ENCODE peak calls at places on chromosomes 11 and 22, in four cellular contexts. J is HCT116, E is upper lobe of left lung, Y is Panc1. S is an unnamed sample.

GRCh38 chr11:72996959-72997358 is 145.2 kb downstream of the FCHSD2 start:
- ATAC-seq in J (no peak), Y (no peak), E (no peak), S (no peak)

GRCh38 chr11:125165664-125166346 is 1.3 kb downstream of the PKNOX2 start:
- ATAC-seq in Y (peak; percentile 10), J (no peak), E (no peak), S (no peak)

GRCh38 chr11:67429038-67429668 is 859 bp downstream of the RPS6KB2 start:
- ATAC-seq in J (peak; percentile 16), Y (no peak), E (no peak), S (no peak)

GRCh38 chr11:79396674-79397073 is 44.2 kb downstream of the TENM4 start:
- ATAC-seq in E (no peak), Y (no peak), J (no peak), S (no peak)

GRCh38 chr11:108467091-108467823 is at the start of gene C11orf65:
- ATAC-seq in Y (peak; percentile 100), J (peak; percentile 99), E (peak; percentile 100), S (peak; percentile 100)

GRCh38 chr11:124672531-124673215 is 866 bp downstream of the SIAE start:
- ATAC-seq in E (no peak), J (peak; percentile 1), Y (no peak), S (no peak)

GRCh38 chr11:102430158-102430836 is 22.3 kb downstream of the TMEM123 start:
- ATAC-seq in E (no peak), J (no peak), Y (peak; percentile 51), S (no peak)

GRCh38 chr22:39449708-39450107 is 7.1 kb upstream of the MGAT3 start:
- ATAC-seq in J (no peak), E (no peak), Y (no peak), S (no peak)

GRCh38 chr11:103826856-103827255 is 209.6 kb upstream of the DDI1 start:
- ATAC-seq in Y (no peak), J (no peak), E (no peak), S (no peak)

GRCh38 chr11:128738942-128739341 is 45.1 kb downstream of the FLI1 start:
- ATAC-seq in Y (no peak), J (no peak), E (no peak), S (no peak)

GRCh38 chr11:73147771-73148681 is 5.9 kb upstream of the FCHSD2 start:
- ATAC-seq in Y (peak; percentile 25), J (no peak), E (no peak), S (peak; percentile 43)

GRCh38 chr11:130454495-130455262 is 6.2 kb downstream of the ADAMTS15 start:
- ATAC-seq in E (no peak), Y (no peak), J (no peak), S (no peak)

GRCh38 chr11:130947058-130947457 is 30.8 kb upstream of the SNX19 start:
- ATAC-seq in Y (no peak), J (no peak), E (no peak), S (no peak)

GRCh38 chr11:129460714-129461113 is 85.1 kb downstream of the BARX2 start:
- ATAC-seq in J (no peak), E (no peak), Y (no peak), S (no peak)

GRCh38 chr22:22031183-22031560 is 48.6 kb upstream of the TOP3B start:
- ATAC-seq in J (no peak), E (no peak), Y (no peak), S (no peak)

GRCh38 chr11:112583246-112583893 is 322.7 kb upstream of the PLET1 start:
- ATAC-seq in E (no peak), Y (no peak), J (no peak), S (no peak)

GRCh38 chr11:70112017-70112434 is 33.9 kb downstream of the ANO1 start:
- ATAC-seq in E (no peak), J (no peak), Y (peak; percentile 36), S (peak; percentile 26)

GRCh38 chr22:29093501-29093921 is 20.7 kb downstream of the KREMEN1 start:
- ATAC-seq in Y (no peak), J (no peak), E (peak; percentile 54), S (peak; percentile 88)

GRCh38 chr11:129618046-129618569 is 197.5 kb upstream of the TMEM45B start:
- ATAC-seq in J (no peak), Y (no peak), E (no peak), S (no peak)

GRCh38 chr11:66278396-66279091 is 569 bp downstream of the CNIH2 start:
- ATAC-seq in Y (no peak), E (no peak), J (no peak), S (no peak)

GRCh38 chr11:66275396-66275795 is 2.6 kb upstream of the CNIH2 start:
- ATAC-seq in E (no peak), J (no peak), Y (no peak), S (no peak)

GRCh38 chr11:66279092-66279797 is 1.3 kb downstream of the CNIH2 start:
- ATAC-seq in Y (no peak), E (no peak), J (no peak), S (no peak)

GRCh38 chr11:66275984-66276612 is 1.9 kb upstream of the CNIH2 start:
- ATAC-seq in E (no peak), J (no peak), Y (no peak), S (no peak)

DNA sequence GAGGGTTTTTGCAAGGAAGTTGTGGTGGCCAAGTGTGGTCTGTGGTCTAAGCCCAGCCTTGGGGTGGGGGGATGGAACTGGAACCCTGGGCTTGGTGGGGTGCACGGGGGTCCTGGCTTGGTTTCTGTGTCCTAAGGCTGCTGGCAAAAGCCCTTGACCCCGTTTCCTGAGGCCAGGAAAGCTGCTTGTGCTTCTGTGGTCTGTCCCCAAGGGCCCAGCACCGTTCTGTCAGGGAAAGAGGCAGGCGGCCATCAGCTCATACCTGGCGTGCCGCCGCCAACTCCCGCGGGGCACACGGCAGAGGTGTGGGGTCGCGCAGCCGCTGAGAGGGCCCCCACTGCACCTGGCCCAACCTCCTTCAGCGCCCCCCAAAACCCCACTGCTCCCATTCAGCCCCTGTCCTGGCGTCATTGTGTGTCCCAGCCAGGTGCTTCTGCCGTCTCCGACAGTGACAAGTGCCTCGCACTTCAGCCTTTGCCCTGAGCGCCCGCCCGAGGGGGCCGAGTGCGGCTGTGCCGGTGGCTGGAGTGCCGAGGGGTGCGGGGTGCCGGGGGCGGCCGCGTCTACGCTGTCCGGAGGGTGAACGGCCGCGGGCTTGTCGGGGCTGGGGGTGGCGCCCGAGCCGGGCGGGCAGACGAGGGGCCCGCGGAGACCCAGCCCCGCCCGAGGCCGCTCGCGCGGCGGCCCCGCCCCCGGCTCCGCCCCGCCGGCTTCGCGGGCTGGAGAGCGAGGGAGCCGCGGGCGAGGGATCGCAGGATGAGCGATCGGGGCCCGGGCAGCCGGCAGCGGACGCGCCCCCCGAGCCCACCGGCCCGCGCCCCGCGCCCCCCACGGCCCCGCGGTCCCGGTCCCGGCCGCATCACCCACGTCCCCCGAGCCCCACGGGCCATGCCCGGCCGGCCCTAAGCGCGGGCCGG is at the start of gene CNIH2:
- ATAC-seq in E (no peak), J (peak; percentile 44), Y (peak; percentile 70), S (peak; percentile 57)
- TF ChIP-seq POLR2AphosphoS5 in E (no peak), J (no peak), Y (peak; percentile 75), S (no peak)

GRCh38 chr11:16612801-16613400 is 125.5 kb upstream of the C11orf58 start:
- ATAC-seq in J (peak; percentile 12), E (no peak), Y (peak; percentile 40), S (peak; percentile 11)
- H3K4me3 ChIP-seq in J (peak overlapping the region; percentile 23), E (peak overlapping the region; percentile 36), Y (peak overlapping the region; percentile 27), S (no peak overlapping the region)

DNA sequence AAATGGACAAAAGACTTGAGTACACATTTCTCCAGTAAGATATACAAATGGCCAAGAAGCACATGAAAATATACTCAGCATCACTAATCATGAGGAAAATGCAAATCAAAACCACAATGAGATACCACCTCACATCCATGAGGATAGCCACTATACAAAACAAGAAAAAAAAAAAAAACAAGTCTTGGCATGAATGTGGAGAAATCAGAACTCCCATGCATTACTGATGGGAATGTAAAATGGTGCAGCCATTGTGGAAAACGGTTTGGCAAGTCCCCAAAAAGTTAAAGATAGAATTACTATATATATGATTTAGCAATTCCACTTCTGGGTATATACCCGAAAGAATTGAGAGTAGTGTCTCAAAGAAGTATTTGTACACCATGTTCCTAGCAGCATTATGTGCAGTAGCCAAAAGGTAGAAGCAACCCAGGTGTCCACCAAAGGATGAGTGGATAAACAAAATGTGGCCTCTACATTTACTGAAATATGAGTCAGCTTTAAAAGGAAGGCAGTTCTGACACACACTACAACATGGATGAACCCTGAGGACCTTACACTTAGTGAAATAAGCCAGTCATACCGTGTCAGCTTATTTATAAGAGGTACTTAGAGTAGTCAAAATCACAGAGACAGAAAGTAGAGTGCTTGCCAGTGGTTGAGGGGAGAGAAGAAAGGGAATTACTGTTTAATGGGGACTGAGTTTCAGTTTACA is 146.3 kb downstream of the WNT7B start:
- ATAC-seq in E (no peak), J (no peak), Y (no peak), S (no peak)
- TF ChIP-seq POLR2AphosphoS5 in E (no peak), J (no peak), Y (no peak), S (peak; percentile 20)

GRCh38 chr11:1870721-1871466 is 18.0 kb downstream of the LSP1 start:
- ATAC-seq in J (no peak), E (no peak), Y (no peak), S (no peak)
- H3K4me3 ChIP-seq in J (no peak overlapping the region), E (no peak overlapping the region), Y (no peak overlapping the region), S (no peak overlapping the region)

GRCh38 chr11:61834278-61835004 is 6.3 kb downstream of the FADS2 start:
- ATAC-seq in Y (peak; percentile 70), E (peak; percentile 64), J (no peak), S (peak; percentile 52)
- TF ChIP-seq POLR2AphosphoS5 in Y (no peak), E (no peak), J (no peak), S (no peak)

GRCh38 chr22:30921108-30921507 is 47.5 kb downstream of the MORC2 start:
- ATAC-seq in E (no peak), J (no peak), Y (no peak), S (no peak)
- H3K4me3 ChIP-seq in E (peak overlapping the region; percentile 44), J (no peak overlapping the region), Y (peak overlapping the region; percentile 41), S (peak overlapping the region; percentile 46)

GRCh38 chr11:3000032-3000961 is 8.2 kb upstream of the NAP1L4 start:
- ATAC-seq in Y (peak; percentile 87), E (no peak), J (no peak), S (peak; percentile 68)
- TF ChIP-seq POLR2AphosphoS5 in Y (peak; percentile 53), E (no peak), J (no peak), S (no peak)

GRCh38 chr11:111539426-111540113 is 950 bp upstream of the LAYN start:
- ATAC-seq in E (no peak), J (no peak), Y (no peak), S (peak; percentile 4)
- H3K4me3 ChIP-seq in E (peak overlapping the region; percentile 60), J (no peak overlapping the region), Y (peak overlapping the region; percentile 38), S (peak overlapping the region; percentile 46)

GRCh38 chr11:92249156-92249753 is 24.6 kb downstream of the FAT3 start:
- ATAC-seq in Y (no peak), E (no peak), J (no peak), S (no peak)
- TF ChIP-seq POLR2AphosphoS5 in Y (no peak), E (no peak), J (no peak), S (no peak)

DNA sequence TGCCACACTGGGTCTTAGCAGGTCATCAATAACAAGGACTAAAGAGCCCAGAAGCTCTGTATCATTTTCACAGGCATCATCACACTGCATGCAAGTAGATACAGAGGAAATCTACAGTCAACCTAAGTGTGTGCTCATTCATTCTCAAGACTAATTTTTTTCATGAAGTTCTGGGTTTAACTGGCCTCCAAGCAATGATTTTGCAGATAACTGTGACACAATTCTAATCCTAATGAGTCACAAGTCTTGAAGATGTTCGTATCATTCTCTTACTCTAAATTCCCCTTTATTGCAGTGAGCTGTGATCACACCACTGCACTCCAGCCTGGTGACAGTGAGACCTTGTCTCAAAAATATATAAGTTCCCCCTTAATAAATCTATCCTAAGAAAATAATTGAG is 2.5 kb downstream of the OR52W1 start:
- ATAC-seq in Y (no peak), J (no peak), E (peak; percentile 8), S (no peak)
- H3K4me3 ChIP-seq in Y (no peak overlapping the region), J (no peak overlapping the region), E (no peak overlapping the region), S (no peak overlapping the region)